ENCODE peak calls at places on chromosomes 6 and 20, in eight cellular contexts. V is MG63; O is HS-27A; F is NCI-H1436; T is central memory CD4-positive, alpha-beta T cell; H is T-helper 2 cell; M is neural crest cell; G is fibroblast of gingiva. C is an unnamed sample.

GRCh38 chr6:126176266-126176665 is 163.6 kb upstream of the CENPW start:
- DNase-seq in M (no peak), H (no peak), F (no peak), O (no peak), T (no peak), V (no peak), G (peak; percentile 19), C (no peak)

GRCh38 chr6:152700427-152700826 is 2.7 kb downstream of the MYCT1 start:
- DNase-seq in O (no peak), G (no peak), V (no peak), M (no peak), T (no peak), F (no peak), H (no peak), C (no peak)

GRCh38 chr6:26311385-26312095 is 53.5 kb upstream of the BTN3A2 start:
- DNase-seq in V (no peak), O (peak; percentile 78), H (peak; percentile 77), F (peak; percentile 37), M (no peak), T (peak; percentile 67), G (peak; percentile 63), C (no peak)

GRCh38 chr6:52174118-52174517 is 12.1 kb upstream of the IL17A start:
- DNase-seq in H (no peak), M (no peak), G (no peak), T (no peak), O (no peak), V (no peak), F (no peak), C (no peak)

GRCh38 chr20:51750037-51750769 is 18.0 kb downstream of the ATP9A start:
- DNase-seq in F (no peak), O (peak; percentile 91), V (peak; percentile 99), H (no peak), M (no peak), T (no peak), G (peak; percentile 98), C (peak; percentile 39)

GRCh38 chr20:18613553-18613952 is 25.7 kb downstream of the DTD1 start:
- DNase-seq in O (no peak), G (no peak), H (no peak), F (no peak), M (no peak), T (no peak), V (no peak), C (no peak)

GRCh38 chr6:87944541-87944954 is 103.1 kb upstream of the SPACA1 start:
- DNase-seq in V (peak; percentile 39), T (no peak), O (no peak), G (peak; percentile 48), F (no peak), H (peak; percentile 71), M (no peak), C (no peak)

GRCh38 chr6:138647006-138647405 is 126.6 kb upstream of the CCDC28A start:
- DNase-seq in H (no peak), O (no peak), G (peak; percentile 80), V (no peak), M (no peak), T (no peak), F (no peak), C (no peak)

GRCh38 chr6:10361428-10361827 is 53.4 kb downstream of the TFAP2A start:
- DNase-seq in O (no peak), F (no peak), T (no peak), M (no peak), G (no peak), H (no peak), V (no peak), C (no peak)

GRCh38 chr6:160733045-160733646 is 31.1 kb downstream of the PLG start:
- DNase-seq in V (peak; percentile 12), M (peak; percentile 49), T (peak; percentile 13), O (no peak), F (peak; percentile 29), G (peak; percentile 26), H (peak; percentile 55), C (no peak)

GRCh38 chr6:85015396-85015990 is 251.1 kb upstream of the TBX18 start:
- DNase-seq in O (no peak), G (peak; percentile 54), V (peak; percentile 69), M (peak; percentile 61), H (peak; percentile 3), F (peak; percentile 0), T (no peak), C (no peak)

GRCh38 chr6:32868257-32868788 is 14.3 kb downstream of the PSMB9 start:
- DNase-seq in G (peak; percentile 42), T (peak; percentile 79), H (peak; percentile 83), M (peak; percentile 85), F (peak; percentile 67), V (peak; percentile 73), O (peak; percentile 49), C (peak; percentile 47)

GRCh38 chr20:9021699-9022098 is 47.2 kb upstream of the PLCB4 start:
- DNase-seq in F (no peak), O (no peak), M (no peak), H (no peak), T (no peak), V (no peak), G (no peak), C (no peak)

GRCh38 chr6:164322533-164322932 is 908.0 kb downstream of the QKI start:
- DNase-seq in G (peak; percentile 23), T (no peak), H (no peak), F (no peak), V (no peak), M (no peak), O (no peak), C (no peak)

GRCh38 chr6:154786144-154786868 is 53.1 kb downstream of the SCAF8 start:
- DNase-seq in H (no peak), V (no peak), G (no peak), T (no peak), F (no peak), O (no peak), M (no peak), C (no peak)

GRCh38 chr6:158287047-158287446 is 25.2 kb upstream of the TULP4 start:
- DNase-seq in V (no peak), H (no peak), F (no peak), T (no peak), O (no peak), M (no peak), G (no peak), C (no peak)

GRCh38 chr6:166958926-166959861 is 2.8 kb upstream of the RNASET2 start:
- DNase-seq in M (no peak), F (no peak), H (peak; percentile 92), V (no peak), O (no peak), T (peak; percentile 78), G (no peak), C (no peak)

GRCh38 chr6:45592991-45593390 is 215.3 kb upstream of the SUPT3H start:
- DNase-seq in O (no peak), F (no peak), T (no peak), V (no peak), M (no peak), G (no peak), H (no peak), C (no peak)

GRCh38 chr6:14682821-14683220 is 563.0 kb upstream of the JARID2 start:
- DNase-seq in O (peak; percentile 33), V (no peak), H (no peak), F (no peak), M (no peak), T (no peak), G (no peak), C (no peak)

GRCh38 chr20:438581-439469 is 23.5 kb downstream of the TBC1D20 start:
- DNase-seq in H (peak; percentile 86), T (peak; percentile 70), G (no peak), O (no peak), F (no peak), V (no peak), M (no peak), C (no peak)

GRCh38 chr6:83879746-83880145 is 20.3 kb downstream of the CYB5R4 start:
- DNase-seq in F (no peak), T (no peak), V (no peak), H (no peak), G (no peak), O (no peak), M (no peak), C (no peak)

GRCh38 chr20:62955519-62956386 is 3.2 kb downstream of the SLC17A9 start:
- DNase-seq in M (no peak), T (no peak), H (no peak), V (no peak), G (no peak), O (no peak), F (no peak), C (no peak)

GRCh38 chr6:155521719-155522118 is 66.1 kb upstream of the NOX3 start:
- DNase-seq in H (no peak), G (no peak), O (no peak), V (peak; percentile 33), T (no peak), M (no peak), F (no peak), C (no peak)

GRCh38 chr6:1296542-1296941 is 15.4 kb upstream of the FOXQ1 start:
- DNase-seq in V (no peak), G (no peak), T (no peak), H (no peak), F (no peak), O (no peak), M (no peak), C (no peak)

GRCh38 chr6:53827485-53827884 is 32.7 kb downstream of the LRRC1 start:
- DNase-seq in F (no peak), O (no peak), M (no peak), H (no peak), T (no peak), G (no peak), V (no peak), C (no peak)

GRCh38 chr6:113375950-113376846 is 480.9 kb upstream of the MARCKS start:
- DNase-seq in M (no peak), H (no peak), O (peak; percentile 86), V (peak; percentile 50), T (no peak), F (no peak), G (peak; percentile 87), C (no peak)

GRCh38 chr6:170420791-170421776 is 114.5 kb downstream of the FAM120B start:
- DNase-seq in V (no peak), H (no peak), T (no peak), G (no peak), F (no peak), O (no peak), M (no peak), C (no peak)

GRCh38 chr6:15615837-15616236 is 47.0 kb downstream of the DTNBP1 start:
- DNase-seq in M (no peak), G (no peak), H (no peak), F (peak; percentile 14), O (no peak), V (no peak), T (no peak), C (no peak)

GRCh38 chr6:33746651-33747100 is at the start of gene IP6K3:
- DNase-seq in T (no peak), O (no peak), H (no peak), G (no peak), F (no peak), M (no peak), V (no peak), C (peak; percentile 69)

GRCh38 chr6:3696525-3696924 is 55.0 kb downstream of the PXDC1 start:
- DNase-seq in M (no peak), F (no peak), G (peak; percentile 32), T (no peak), V (no peak), H (no peak), O (no peak), C (peak; percentile 7)

GRCh38 chr20:31670371-31671228 is 32.9 kb downstream of the COX4I2 start:
- DNase-seq in T (no peak), O (no peak), F (no peak), G (peak; percentile 49), V (peak; percentile 64), M (no peak), H (no peak), C (peak; percentile 80)

C was measured in anterior cingulate cortex.